ENCODE peak calls at places on chromosome 1, in five cellular contexts. O, I, S, J and M are unnamed samples.

GRCh38 chr1:119079881-119080280 is 60.6 kb downstream of the WARS2 start:
- DNase-seq in O (no peak), I (no peak), S (no peak), J (no peak), M (no peak)

GRCh38 chr1:11471473-11471872 is 7.5 kb upstream of the DISP3 start:
- DNase-seq in O (no peak), I (no peak), S (no peak), J (no peak), M (no peak)

GRCh38 chr1:33986389-33987095 is 122.7 kb downstream of the HMGB4 start:
- DNase-seq in O (peak; percentile 60), I (no peak), S (no peak), J (no peak), M (no peak)

GRCh38 chr1:93816970-93817738 is 61.9 kb downstream of the DNTTIP2 start:
- DNase-seq in O (peak; percentile 93), I (no peak), S (no peak), J (no peak), M (no peak)

GRCh38 chr1:208007319-208007937 is 96.5 kb upstream of the CD34 start:
- DNase-seq in O (peak; percentile 17), I (no peak), S (no peak), J (no peak), M (no peak)

GRCh38 chr1:19363526-19364152 is 51.5 kb downstream of the SLC66A1 start:
- DNase-seq in O (no peak), I (no peak), S (no peak), J (no peak), M (no peak)

GRCh38 chr1:115428676-115429075 is 90.6 kb upstream of the NGF start:
- DNase-seq in O (no peak), I (no peak), S (no peak), J (no peak), M (no peak)

GRCh38 chr1:175471039-175471800 is 272.2 kb downstream of the TNR start:
- DNase-seq in O (peak; percentile 23), I (no peak), S (no peak), J (no peak), M (no peak)

GRCh38 chr1:219582865-219583264 is 30.0 kb downstream of the ZC3H11B start:
- DNase-seq in O (no peak), I (no peak), S (no peak), J (no peak), M (no peak)

GRCh38 chr1:203104096-203104495 is 18.3 kb upstream of the MYOG start:
- DNase-seq in O (no peak), I (no peak), S (no peak), J (no peak), M (no peak)